ENCODE peak calls at places on chromosome 2, in nine cellular contexts. B is caudate nucleus; F is hypothalamus; G is stimulated activated CD4-positive, alpha-beta T cell treated with anti-CD3 and anti-CD28 coated beads, Interleukin-4, amount 100 ng/mL, for 4 hours; Y is DMS153; Q is activated CD4-positive, alpha-beta T cell treated with anti-CD3 and anti-CD28 coated beads, Interleukin-2, amount 10 ng/mL, durations not matched to agents 7 days and 5 days; Z is WTC11; I is cerebellar cortex; H is AG09319. J is an unnamed sample.

GRCh38 chr2:45943231-45944044 is 292.0 kb downstream of the PRKCE start:
- DNase-seq in G (no peak), Z (peak; percentile 32), Q (no peak), Y (no peak), B (no peak), I (no peak), H (no peak), F (no peak), J (no peak)

GRCh38 chr2:102117488-102117887 is 25.1 kb upstream of the IL1R1 start:
- DNase-seq in Z (no peak), H (no peak), F (no peak), G (no peak), Y (no peak), I (no peak), B (no peak), Q (no peak), J (no peak)

GRCh38 chr2:172928754-172929153 is 146.9 kb upstream of the MAP3K20 start:
- DNase-seq in I (no peak), Y (no peak), G (no peak), F (no peak), B (no peak), H (no peak), Z (no peak), Q (no peak), J (peak; percentile 46)

GRCh38 chr2:56132138-56132537 is 51.7 kb upstream of the CCDC85A start:
- DNase-seq in Z (no peak), F (no peak), Y (peak; percentile 3), Q (no peak), I (peak; percentile 43), B (no peak), G (no peak), H (no peak), J (peak; percentile 70)

GRCh38 chr2:217638031-217638430 is 364.8 kb downstream of the TNS1 start:
- DNase-seq in B (no peak), G (no peak), Q (no peak), Z (no peak), Y (no peak), I (no peak), H (no peak), F (no peak), J (no peak)

GRCh38 chr2:235494716-235495372 is 1.0 kb downstream of the AGAP1 start:
- DNase-seq in Q (no peak), Z (no peak), I (peak; percentile 34), B (no peak), Y (no peak), G (no peak), H (no peak), F (no peak), J (peak; percentile 61)

GRCh38 chr2:222706616-222707015 is 35.2 kb downstream of the MOGAT1 start:
- DNase-seq in I (no peak), Z (no peak), Q (no peak), B (no peak), H (no peak), F (no peak), G (no peak), Y (no peak), J (no peak)

GRCh38 chr2:12455626-12456025 is 261.1 kb upstream of the TRIB2 start:
- DNase-seq in F (no peak), G (no peak), I (no peak), B (no peak), H (peak; percentile 35), Q (no peak), Z (no peak), Y (no peak), J (no peak)

GRCh38 chr2:155904720-155905119 is 427.8 kb downstream of the NR4A2 start:
- DNase-seq in I (no peak), H (no peak), G (no peak), F (no peak), Z (no peak), Y (no peak), Q (no peak), B (no peak), J (no peak)

GRCh38 chr2:64770781-64771334 is 117.1 kb upstream of the SERTAD2 start:
- DNase-seq in Q (no peak), G (no peak), Z (no peak), I (peak; percentile 17), H (peak; percentile 72), F (no peak), Y (no peak), B (no peak), J (peak; percentile 95)

J was measured in ELR.